ENCODE peak calls at places on chromosomes 2 and 18, in five cellular contexts. One of them, this sample, is unnamed.

GRCh38 chr2:215695876-215696275 is 260.0 kb upstream of the FN1 start:
- DNase-seq in IMR-90: peak
- DNase-seq in H1: no peak
- DNase-seq in trophoblast cell: peak
- DNase-seq in neuronal stem cell: no peak
- DNase-seq in this sample: no peak

GRCh38 chr18:37864122-37864521 is 298.5 kb upstream of the CELF4 start:
- DNase-seq in trophoblast cell: no peak
- DNase-seq in IMR-90: no peak
- DNase-seq in neuronal stem cell: no peak
- DNase-seq in H1: no peak
- DNase-seq in this sample: no peak

GRCh38 chr2:46683541-46683940 is 204.2 kb downstream of the TMEM247 start:
- DNase-seq in H1: no peak
- DNase-seq in neuronal stem cell: no peak
- DNase-seq in trophoblast cell: no peak
- DNase-seq in IMR-90: no peak
- DNase-seq in this sample: no peak

GRCh38 chr18:57791911-57792310 is 11.2 kb downstream of the ATP8B1 start:
- DNase-seq in neuronal stem cell: no peak
- DNase-seq in trophoblast cell: no peak
- DNase-seq in IMR-90: no peak
- DNase-seq in H1: no peak
- DNase-seq in this sample: no peak

GRCh38 chr2:202140522-202141292 is 67.7 kb downstream of the KIAA2012 start:
- DNase-seq in neuronal stem cell: no peak
- DNase-seq in IMR-90: peak
- DNase-seq in trophoblast cell: no peak
- DNase-seq in H1: no peak
- DNase-seq in this sample: no peak

GRCh38 chr18:79947881-79948610 is 3.4 kb downstream of the SLC66A2 start:
- DNase-seq in trophoblast cell: no peak
- DNase-seq in H1: no peak
- DNase-seq in IMR-90: no peak
- DNase-seq in neuronal stem cell: no peak
- DNase-seq in this sample: no peak

GRCh38 chr2:128315122-128315828 is 3.4 kb downstream of the HS6ST1 start:
- DNase-seq in H1: no peak
- DNase-seq in IMR-90: no peak
- DNase-seq in neuronal stem cell: no peak
- DNase-seq in trophoblast cell: no peak
- DNase-seq in this sample: peak

GRCh38 chr2:31335921-31336570 is 78.5 kb downstream of the XDH start:
- DNase-seq in neuronal stem cell: no peak
- DNase-seq in IMR-90: peak
- DNase-seq in trophoblast cell: no peak
- DNase-seq in H1: peak
- DNase-seq in this sample: no peak

GRCh38 chr2:162768646-162769045 is 69.9 kb downstream of the KCNH7 start:
- DNase-seq in neuronal stem cell: peak
- DNase-seq in trophoblast cell: peak
- DNase-seq in IMR-90: no peak
- DNase-seq in H1: no peak
- DNase-seq in this sample: no peak

GRCh38 chr2:149466635-149467034 is 120.9 kb downstream of the MMADHC start:
- DNase-seq in H1: no peak
- DNase-seq in neuronal stem cell: no peak
- DNase-seq in trophoblast cell: peak
- DNase-seq in IMR-90: peak
- DNase-seq in this sample: no peak

GRCh38 chr2:9300214-9300613 is 93.6 kb downstream of the ASAP2 start:
- DNase-seq in neuronal stem cell: no peak
- DNase-seq in IMR-90: no peak
- DNase-seq in trophoblast cell: no peak
- DNase-seq in H1: no peak
- DNase-seq in this sample: no peak

GRCh38 chr18:13268035-13268700 is 49.6 kb downstream of the LDLRAD4 start:
- DNase-seq in H1: no peak
- DNase-seq in trophoblast cell: no peak
- DNase-seq in IMR-90: peak
- DNase-seq in neuronal stem cell: peak
- DNase-seq in this sample: peak

GRCh38 chr2:187982668-187983067 is 309.0 kb upstream of the GULP1 start:
- DNase-seq in IMR-90: peak
- DNase-seq in H1: no peak
- DNase-seq in neuronal stem cell: no peak
- DNase-seq in trophoblast cell: peak
- DNase-seq in this sample: no peak

GRCh38 chr2:143629344-143629743 is 500.1 kb downstream of the ARHGAP15 start:
- DNase-seq in H1: no peak
- DNase-seq in neuronal stem cell: no peak
- DNase-seq in trophoblast cell: no peak
- DNase-seq in IMR-90: peak
- DNase-seq in this sample: no peak

GRCh38 chr2:138787053-138787666 is 7.0 kb upstream of the NXPH2 start:
- DNase-seq in neuronal stem cell: peak
- DNase-seq in H1: no peak
- DNase-seq in trophoblast cell: peak
- DNase-seq in IMR-90: peak
- DNase-seq in this sample: no peak

GRCh38 chr2:164816900-164817299 is 24.7 kb downstream of the COBLL1 start:
- DNase-seq in IMR-90: no peak
- DNase-seq in neuronal stem cell: no peak
- DNase-seq in trophoblast cell: no peak
- DNase-seq in H1: no peak
- DNase-seq in this sample: no peak

GRCh38 chr2:172693037-172693436 is 42.6 kb upstream of the RAPGEF4 start:
- DNase-seq in trophoblast cell: peak
- DNase-seq in IMR-90: peak
- DNase-seq in neuronal stem cell: no peak
- DNase-seq in H1: no peak
- DNase-seq in this sample: no peak

GRCh38 chr2:222451270-222451674 is 26.9 kb downstream of the SGPP2 start:
- DNase-seq in H1: no peak
- DNase-seq in neuronal stem cell: no peak
- DNase-seq in trophoblast cell: no peak
- DNase-seq in IMR-90: no peak
- DNase-seq in this sample: no peak

GRCh38 chr18:51399491-51400122 is 202.1 kb upstream of the MEX3C start:
- DNase-seq in neuronal stem cell: no peak
- DNase-seq in H1: no peak
- DNase-seq in trophoblast cell: peak
- DNase-seq in IMR-90: no peak
- DNase-seq in this sample: no peak

GRCh38 chr18:7958081-7958896 is 391.2 kb downstream of the PTPRM start:
- DNase-seq in neuronal stem cell: no peak
- DNase-seq in IMR-90: peak
- DNase-seq in trophoblast cell: no peak
- DNase-seq in H1: no peak
- DNase-seq in this sample: no peak
- H2AK5ac ChIP-seq in neuronal stem cell: no peak
- H2AK5ac ChIP-seq in IMR-90: no peak
- H2AK5ac ChIP-seq in trophoblast cell: no peak
- H2AK5ac ChIP-seq in H1: no peak
- H2AK5ac ChIP-seq in this sample: no peak

GRCh38 chr2:207143474-207144190 is 22.1 kb downstream of the KLF7 start:
- DNase-seq in trophoblast cell: no peak
- DNase-seq in neuronal stem cell: no peak
- DNase-seq in H1: peak
- DNase-seq in IMR-90: no peak
- DNase-seq in this sample: peak

GRCh38 chr2:207143131-207143473 is 22.6 kb downstream of the KLF7 start:
- DNase-seq in neuronal stem cell: no peak
- DNase-seq in IMR-90: no peak
- DNase-seq in trophoblast cell: no peak
- DNase-seq in H1: no peak
- DNase-seq in this sample: no peak

GRCh38 chr2:207144191-207144795 is 21.5 kb downstream of the KLF7 start:
- DNase-seq in trophoblast cell: no peak
- DNase-seq in H1: no peak
- DNase-seq in neuronal stem cell: no peak
- DNase-seq in IMR-90: no peak
- DNase-seq in this sample: no peak

GRCh38 chr2:207141381-207141780 is 24.4 kb downstream of the KLF7 start:
- DNase-seq in trophoblast cell: no peak
- DNase-seq in neuronal stem cell: no peak
- DNase-seq in H1: no peak
- DNase-seq in IMR-90: no peak
- DNase-seq in this sample: no peak

GRCh38 chr2:207142461-207142860 is 23.3 kb downstream of the KLF7 start:
- DNase-seq in H1: peak
- DNase-seq in IMR-90: no peak
- DNase-seq in neuronal stem cell: no peak
- DNase-seq in trophoblast cell: peak
- DNase-seq in this sample: no peak
- H2AK5ac ChIP-seq in H1: no peak
- H2AK5ac ChIP-seq in IMR-90: no peak
- H2AK5ac ChIP-seq in neuronal stem cell: no peak
- H2AK5ac ChIP-seq in trophoblast cell: no peak
- H2AK5ac ChIP-seq in this sample: no peak

DNA sequence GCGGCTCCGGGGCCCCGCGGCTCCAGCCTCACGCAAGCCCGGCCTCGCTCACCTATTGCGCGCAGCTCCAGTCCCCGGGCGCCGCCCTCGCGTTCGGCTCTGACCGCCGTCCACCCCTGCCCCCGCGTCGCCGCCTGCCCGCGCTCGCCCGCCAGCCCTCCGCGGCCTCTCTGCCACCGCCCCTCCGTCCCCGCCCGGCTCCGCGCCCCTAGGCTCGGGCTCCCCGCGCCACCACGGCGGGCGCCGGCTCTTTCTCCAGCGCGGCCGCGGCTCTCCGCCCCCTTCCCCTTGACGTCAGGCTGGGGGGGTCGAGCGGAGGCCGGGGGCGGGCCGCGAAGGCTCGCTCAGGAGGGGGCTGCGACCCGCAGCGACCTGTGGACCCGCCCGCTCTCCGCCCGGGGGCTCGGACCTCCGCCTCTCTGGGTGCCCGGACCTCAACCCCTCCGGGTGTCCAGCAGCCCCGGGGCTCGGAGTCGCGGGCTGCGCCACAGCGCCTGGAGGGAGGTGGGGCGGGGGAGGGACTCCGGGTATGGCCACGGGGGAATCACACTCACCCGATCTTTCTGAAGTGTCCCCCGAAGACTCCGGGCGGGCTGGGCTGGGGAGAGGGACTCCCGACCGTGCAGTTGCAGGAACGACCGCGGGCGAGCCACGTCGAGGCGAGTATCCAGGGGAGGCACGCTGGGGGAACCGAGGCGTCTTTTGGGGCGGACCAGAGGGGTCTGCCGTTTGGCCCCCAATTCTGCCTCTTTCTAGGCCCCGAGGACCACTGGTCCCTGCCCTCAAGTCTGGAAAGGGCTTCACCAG is at the start of gene SEMA4C:
- DNase-seq in H1: peak
- DNase-seq in neuronal stem cell: no peak
- DNase-seq in IMR-90: no peak
- DNase-seq in trophoblast cell: peak
- DNase-seq in this sample: no peak
- H2AK5ac ChIP-seq in H1: no peak
- H2AK5ac ChIP-seq in neuronal stem cell: peak
- H2AK5ac ChIP-seq in IMR-90: peak
- H2AK5ac ChIP-seq in trophoblast cell: peak
- H2AK5ac ChIP-seq in this sample: no peak

GRCh38 chr18:48623468-48624220 is 84.8 kb downstream of the CTIF start:
- DNase-seq in trophoblast cell: peak
- DNase-seq in neuronal stem cell: no peak
- DNase-seq in IMR-90: peak
- DNase-seq in H1: no peak
- DNase-seq in this sample: no peak

GRCh38 chr18:48622911-48623431 is 84.1 kb downstream of the CTIF start:
- DNase-seq in trophoblast cell: peak
- DNase-seq in IMR-90: peak
- DNase-seq in H1: no peak
- DNase-seq in neuronal stem cell: no peak
- DNase-seq in this sample: peak

GRCh38 chr18:48621240-48621639 is 82.4 kb downstream of the CTIF start:
- DNase-seq in IMR-90: peak
- DNase-seq in trophoblast cell: peak
- DNase-seq in neuronal stem cell: no peak
- DNase-seq in H1: no peak
- DNase-seq in this sample: no peak

GRCh38 chr18:48619501-48619900 is 80.7 kb downstream of the CTIF start:
- DNase-seq in trophoblast cell: no peak
- DNase-seq in neuronal stem cell: no peak
- DNase-seq in H1: no peak
- DNase-seq in IMR-90: no peak
- DNase-seq in this sample: no peak

GRCh38 chr18:48621815-48622555 is 83.2 kb downstream of the CTIF start:
- DNase-seq in H1: no peak
- DNase-seq in IMR-90: peak
- DNase-seq in trophoblast cell: no peak
- DNase-seq in neuronal stem cell: no peak
- DNase-seq in this sample: no peak
- H2AK5ac ChIP-seq in H1: peak
- H2AK5ac ChIP-seq in IMR-90: peak
- H2AK5ac ChIP-seq in trophoblast cell: no peak
- H2AK5ac ChIP-seq in neuronal stem cell: no peak
- H2AK5ac ChIP-seq in this sample: no peak

GRCh38 chr2:64275174-64275466 is 130.9 kb upstream of the PELI1 start:
- DNase-seq in neuronal stem cell: no peak
- DNase-seq in trophoblast cell: no peak
- DNase-seq in H1: no peak
- DNase-seq in IMR-90: no peak
- DNase-seq in this sample: no peak
- H2AK5ac ChIP-seq in neuronal stem cell: no peak
- H2AK5ac ChIP-seq in trophoblast cell: peak
- H2AK5ac ChIP-seq in H1: peak
- H2AK5ac ChIP-seq in IMR-90: peak
- H2AK5ac ChIP-seq in this sample: no peak

DNA sequence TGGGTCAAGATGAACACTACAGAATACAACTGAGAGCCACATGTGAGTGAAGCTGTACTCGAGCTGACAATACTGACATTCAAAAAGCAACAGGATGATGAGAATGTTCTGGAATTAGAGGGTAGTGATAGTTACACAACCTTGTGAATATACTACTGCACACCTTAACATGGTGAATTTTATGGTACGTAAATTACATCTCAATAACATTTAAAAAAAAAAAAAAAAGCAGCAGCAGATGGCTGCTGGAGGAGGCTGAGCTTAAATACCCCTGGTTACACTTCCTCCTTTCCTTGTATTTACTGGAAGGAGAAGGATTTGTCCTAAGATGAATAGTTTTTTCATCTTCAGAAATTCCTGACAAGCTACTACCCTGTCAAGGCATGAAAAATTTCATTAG is 45.5 kb upstream of the CYP1B1 start:
- DNase-seq in neuronal stem cell: no peak
- DNase-seq in trophoblast cell: no peak
- DNase-seq in H1: no peak
- DNase-seq in IMR-90: no peak
- DNase-seq in this sample: no peak
- H2AK5ac ChIP-seq in neuronal stem cell: no peak
- H2AK5ac ChIP-seq in trophoblast cell: no peak
- H2AK5ac ChIP-seq in H1: no peak
- H2AK5ac ChIP-seq in IMR-90: no peak
- H2AK5ac ChIP-seq in this sample: no peak

GRCh38 chr2:100013892-100014677 is 128.3 kb downstream of the AFF3 start:
- DNase-seq in H1: no peak
- DNase-seq in trophoblast cell: peak
- DNase-seq in IMR-90: peak
- DNase-seq in neuronal stem cell: peak
- DNase-seq in this sample: peak
- H2AK5ac ChIP-seq in H1: peak
- H2AK5ac ChIP-seq in trophoblast cell: no peak
- H2AK5ac ChIP-seq in IMR-90: peak
- H2AK5ac ChIP-seq in neuronal stem cell: no peak
- H2AK5ac ChIP-seq in this sample: no peak

GRCh38 chr18:9690418-9691178 is 17.5 kb upstream of the RAB31 start:
- DNase-seq in H1: no peak
- DNase-seq in trophoblast cell: no peak
- DNase-seq in IMR-90: peak
- DNase-seq in neuronal stem cell: no peak
- DNase-seq in this sample: no peak
- H2AK5ac ChIP-seq in H1: no peak
- H2AK5ac ChIP-seq in trophoblast cell: no peak
- H2AK5ac ChIP-seq in IMR-90: no peak
- H2AK5ac ChIP-seq in neuronal stem cell: no peak
- H2AK5ac ChIP-seq in this sample: no peak